ENCODE peak calls at places on chromosomes 16 and 17, in four cellular contexts. R, Z, M and C are unnamed samples.
A peak's percentile ranks its signal among the peaks of the same experiment; 100 is the strongest.

GRCh38 chr16:48409839-48410610 is 24.8 kb upstream of the SIAH1 start:
- DNase-seq in R (no peak), Z (peak; percentile 66), M (peak; percentile 96), C (no peak)

GRCh38 chr17:21360048-21360447 is 16.1 kb upstream of the KCNJ12 start:
- DNase-seq in M (no peak), R (no peak), Z (no peak), C (no peak)

GRCh38 chr17:40458001-40458791 is 14.9 kb downstream of the IGFBP4 start:
- DNase-seq in Z (no peak), R (no peak), M (peak; percentile 97), C (no peak)

GRCh38 chr16:57600048-57600835 is 28.2 kb upstream of the ADGRG1 start:
- DNase-seq in M (peak; percentile 43), Z (peak; percentile 71), R (peak; percentile 54), C (peak; percentile 84)

GRCh38 chr17:57328109-57328882 is 72.0 kb downstream of the MSI2 start:
- DNase-seq in R (no peak), Z (no peak), M (no peak), C (no peak)

GRCh38 chr17:49565948-49566491 is 9.7 kb upstream of the NXPH3 start:
- DNase-seq in M (peak; percentile 47), R (no peak), Z (no peak), C (no peak)

GRCh38 chr16:8355714-8356113 is 234.6 kb downstream of the TMEM114 start:
- DNase-seq in R (no peak), M (no peak), Z (no peak), C (no peak)

GRCh38 chr16:57704905-57705852 is 10.6 kb downstream of the DRC7 start:
- DNase-seq in R (no peak), M (no peak), Z (no peak), C (no peak)

GRCh38 chr17:68606451-68607307 is 5.5 kb upstream of the FAM20A start:
- DNase-seq in Z (no peak), M (no peak), R (no peak), C (peak; percentile 28)

GRCh38 chr17:57708401-57708800 is 36.7 kb downstream of the CCDC182 start:
- DNase-seq in Z (no peak), M (no peak), R (no peak), C (no peak)

GRCh38 chr17:64625541-64625940 is 36.6 kb downstream of the SMURF2 start:
- DNase-seq in R (no peak), M (no peak), Z (no peak), C (no peak)

GRCh38 chr16:55779391-55780094 is 53.4 kb downstream of the CES1 start:
- DNase-seq in Z (no peak), M (no peak), R (no peak), C (no peak)

GRCh38 chr16:27318399-27319256 is 4.9 kb downstream of the IL4R start:
- DNase-seq in Z (no peak), M (no peak), R (no peak), C (no peak)

GRCh38 chr17:83151442-83152220 is 72.2 kb downstream of the METRNL start:
- DNase-seq in Z (no peak), R (peak; percentile 32), M (peak; percentile 12), C (no peak)

GRCh38 chr17:1252203-1252608 is 18.0 kb upstream of the BHLHA9 start:
- DNase-seq in Z (no peak), M (peak; percentile 55), R (no peak), C (no peak)